ENCODE peak calls at places on chromosome 22, in six cellular contexts. V, E, H, O, X and I are unnamed samples.

GRCh38 chr22:39994566-39995345 is at the start of gene FAM83F:
- DNase-seq in O (no peak), E (no peak), X (no peak), V (no peak), H (peak), I (no peak)

GRCh38 chr22:30221121-30221992 is 25.2 kb downstream of the LIF start:
- DNase-seq in O (no peak), X (no peak), H (no peak), E (no peak), V (peak), I (no peak)

GRCh38 chr22:30882974-30883533 is 85.5 kb downstream of the MORC2 start:
- DNase-seq in E (no peak), O (no peak), H (no peak), X (no peak), V (no peak), I (peak)

GRCh38 chr22:42461511-42461910 is 29.3 kb upstream of the NFAM1 start:
- DNase-seq in H (no peak), X (no peak), O (no peak), E (no peak), V (no peak), I (no peak)

GRCh38 chr22:48091656-48092223 is 1329.3 kb downstream of the TBC1D22A start:
- DNase-seq in V (no peak), X (no peak), H (no peak), E (no peak), O (no peak), I (no peak)

GRCh38 chr22:45216133-45217003 is 24.3 kb downstream of the KIAA0930 start:
- DNase-seq in V (no peak), H (peak), O (no peak), X (no peak), E (peak), I (no peak)

GRCh38 chr22:47160141-47160541 is 397.7 kb downstream of the TBC1D22A start:
- DNase-seq in V (no peak), O (no peak), H (peak), X (no peak), E (no peak), I (no peak)

GRCh38 chr22:40416267-40416570 is 45.8 kb downstream of the SGSM3 start:
- DNase-seq in X (no peak), H (no peak), E (no peak), O (no peak), V (no peak), I (no peak)

GRCh38 chr22:47551438-47551788 is 789.0 kb downstream of the TBC1D22A start:
- DNase-seq in E (no peak), X (no peak), H (no peak), V (no peak), O (no peak), I (no peak)

GRCh38 chr22:18112440-18112839 is 1.8 kb downstream of the TUBA8 start:
- DNase-seq in H (no peak), E (no peak), V (no peak), X (no peak), O (no peak), I (no peak)

GRCh38 chr22:29083576-29084566 is 11.0 kb downstream of the KREMEN1 start:
- DNase-seq in X (peak), O (no peak), E (peak), V (no peak), H (no peak), I (no peak)

GRCh38 chr22:32411388-32411787 is 659 bp downstream of the RTCB start:
- DNase-seq in X (peak), H (no peak), O (peak), E (peak), V (no peak), I (peak)

GRCh38 chr22:23552573-23552972 is 27.5 kb downstream of the IGLL1 start:
- DNase-seq in X (no peak), V (no peak), O (no peak), E (no peak), H (no peak), I (no peak)

GRCh38 chr22:35312198-35313059 is 12.7 kb downstream of the TOM1 start:
- DNase-seq in H (peak), E (no peak), V (no peak), O (peak), X (peak), I (peak)

GRCh38 chr22:37496651-37497599 is 10.7 kb upstream of the MFNG start:
- DNase-seq in V (no peak), X (peak), O (peak), H (no peak), E (peak), I (no peak)

GRCh38 chr22:36740716-36741115 is 35.2 kb downstream of the IFT27 start:
- DNase-seq in E (no peak), X (no peak), H (no peak), V (no peak), O (no peak), I (no peak)